ENCODE peak calls at places on chromosome 14, in eight cellular contexts. One of them, this sample, is unnamed.

GRCh38 chr14:75969891-75970290 is 11.9 kb downstream of the TGFB3 start:
- DNase-seq in hepatocyte: no peak
- DNase-seq in NCI-H2081: no peak
- DNase-seq in cardiac muscle cell: no peak
- DNase-seq in coronary artery: no peak
- DNase-seq in stimulated activated CD8-positive, alpha-beta memory T cell treated with anti-CD3 and anti-CD28 coated beads, Interleukin-15, amount 100 ng/mL, for 1 hour: no peak
- DNase-seq in lower leg skin: no peak
- DNase-seq in pancreas: no peak
- DNase-seq in this sample: no peak

GRCh38 chr14:75369506-75369905 is 58.3 kb upstream of the JDP2 start:
- DNase-seq in hepatocyte: no peak
- DNase-seq in NCI-H2081: no peak
- DNase-seq in cardiac muscle cell: no peak
- DNase-seq in coronary artery: no peak
- DNase-seq in stimulated activated CD8-positive, alpha-beta memory T cell treated with anti-CD3 and anti-CD28 coated beads, Interleukin-15, amount 100 ng/mL, for 1 hour: no peak
- DNase-seq in lower leg skin: no peak
- DNase-seq in pancreas: no peak
- DNase-seq in this sample: no peak

GRCh38 chr14:50354527-50354926 is 42.2 kb downstream of the CDKL1 start:
- DNase-seq in hepatocyte: no peak
- DNase-seq in NCI-H2081: no peak
- DNase-seq in cardiac muscle cell: no peak
- DNase-seq in coronary artery: no peak
- DNase-seq in stimulated activated CD8-positive, alpha-beta memory T cell treated with anti-CD3 and anti-CD28 coated beads, Interleukin-15, amount 100 ng/mL, for 1 hour: no peak
- DNase-seq in lower leg skin: no peak
- DNase-seq in pancreas: no peak
- DNase-seq in this sample: no peak

GRCh38 chr14:71692496-71692895 is 239.7 kb upstream of the RGS6 start:
- DNase-seq in hepatocyte: no peak
- DNase-seq in NCI-H2081: no peak
- DNase-seq in cardiac muscle cell: no peak
- DNase-seq in coronary artery: no peak
- DNase-seq in stimulated activated CD8-positive, alpha-beta memory T cell treated with anti-CD3 and anti-CD28 coated beads, Interleukin-15, amount 100 ng/mL, for 1 hour: no peak
- DNase-seq in lower leg skin: no peak
- DNase-seq in pancreas: no peak
- DNase-seq in this sample: no peak

GRCh38 chr14:100362311-100362927 is 39.3 kb downstream of the SLC25A47 start:
- DNase-seq in hepatocyte: no peak
- DNase-seq in NCI-H2081: peak
- DNase-seq in cardiac muscle cell: no peak
- DNase-seq in coronary artery: no peak
- DNase-seq in stimulated activated CD8-positive, alpha-beta memory T cell treated with anti-CD3 and anti-CD28 coated beads, Interleukin-15, amount 100 ng/mL, for 1 hour: no peak
- DNase-seq in lower leg skin: no peak
- DNase-seq in pancreas: no peak
- DNase-seq in this sample: no peak

GRCh38 chr14:49553106-49553505 is 33.1 kb downstream of the RPS29 start:
- DNase-seq in hepatocyte: no peak
- DNase-seq in NCI-H2081: no peak
- DNase-seq in cardiac muscle cell: no peak
- DNase-seq in coronary artery: no peak
- DNase-seq in stimulated activated CD8-positive, alpha-beta memory T cell treated with anti-CD3 and anti-CD28 coated beads, Interleukin-15, amount 100 ng/mL, for 1 hour: no peak
- DNase-seq in lower leg skin: no peak
- DNase-seq in pancreas: no peak
- DNase-seq in this sample: no peak

GRCh38 chr14:68682166-68683103 is 110.4 kb downstream of the ZFP36L1 start:
- DNase-seq in hepatocyte: peak
- DNase-seq in NCI-H2081: no peak
- DNase-seq in cardiac muscle cell: no peak
- DNase-seq in coronary artery: no peak
- DNase-seq in stimulated activated CD8-positive, alpha-beta memory T cell treated with anti-CD3 and anti-CD28 coated beads, Interleukin-15, amount 100 ng/mL, for 1 hour: no peak
- DNase-seq in lower leg skin: peak
- DNase-seq in pancreas: no peak
- DNase-seq in this sample: peak

GRCh38 chr14:26987734-26988363 is 390.0 kb upstream of the NOVA1 start:
- DNase-seq in hepatocyte: no peak
- DNase-seq in NCI-H2081: no peak
- DNase-seq in cardiac muscle cell: no peak
- DNase-seq in coronary artery: no peak
- DNase-seq in stimulated activated CD8-positive, alpha-beta memory T cell treated with anti-CD3 and anti-CD28 coated beads, Interleukin-15, amount 100 ng/mL, for 1 hour: no peak
- DNase-seq in lower leg skin: no peak
- DNase-seq in pancreas: no peak
- DNase-seq in this sample: no peak

GRCh38 chr14:49549881-49550280 is 36.3 kb downstream of the RPS29 start:
- DNase-seq in hepatocyte: peak
- DNase-seq in NCI-H2081: no peak
- DNase-seq in cardiac muscle cell: no peak
- DNase-seq in coronary artery: no peak
- DNase-seq in stimulated activated CD8-positive, alpha-beta memory T cell treated with anti-CD3 and anti-CD28 coated beads, Interleukin-15, amount 100 ng/mL, for 1 hour: no peak
- DNase-seq in lower leg skin: no peak
- DNase-seq in pancreas: no peak
- DNase-seq in this sample: no peak

GRCh38 chr14:95482967-95483842 is 33.2 kb downstream of the SYNE3 start:
- DNase-seq in hepatocyte: peak
- DNase-seq in NCI-H2081: no peak
- DNase-seq in cardiac muscle cell: no peak
- DNase-seq in coronary artery: peak
- DNase-seq in stimulated activated CD8-positive, alpha-beta memory T cell treated with anti-CD3 and anti-CD28 coated beads, Interleukin-15, amount 100 ng/mL, for 1 hour: no peak
- DNase-seq in lower leg skin: peak
- DNase-seq in pancreas: peak
- DNase-seq in this sample: peak

GRCh38 chr14:60710506-60710905 is 13.6 kb downstream of the SIX4 start:
- DNase-seq in hepatocyte: no peak
- DNase-seq in NCI-H2081: no peak
- DNase-seq in cardiac muscle cell: no peak
- DNase-seq in coronary artery: no peak
- DNase-seq in stimulated activated CD8-positive, alpha-beta memory T cell treated with anti-CD3 and anti-CD28 coated beads, Interleukin-15, amount 100 ng/mL, for 1 hour: no peak
- DNase-seq in lower leg skin: no peak
- DNase-seq in pancreas: no peak
- DNase-seq in this sample: no peak

GRCh38 chr14:51293149-51293925 is 53.3 kb downstream of the TMX1 start:
- DNase-seq in hepatocyte: no peak
- DNase-seq in NCI-H2081: no peak
- DNase-seq in cardiac muscle cell: no peak
- DNase-seq in coronary artery: no peak
- DNase-seq in stimulated activated CD8-positive, alpha-beta memory T cell treated with anti-CD3 and anti-CD28 coated beads, Interleukin-15, amount 100 ng/mL, for 1 hour: no peak
- DNase-seq in lower leg skin: no peak
- DNase-seq in pancreas: no peak
- DNase-seq in this sample: no peak

GRCh38 chr14:77230914-77231313 is 40.1 kb downstream of the NGB start:
- DNase-seq in hepatocyte: no peak
- DNase-seq in NCI-H2081: no peak
- DNase-seq in cardiac muscle cell: no peak
- DNase-seq in coronary artery: no peak
- DNase-seq in stimulated activated CD8-positive, alpha-beta memory T cell treated with anti-CD3 and anti-CD28 coated beads, Interleukin-15, amount 100 ng/mL, for 1 hour: no peak
- DNase-seq in lower leg skin: no peak
- DNase-seq in pancreas: no peak
- DNase-seq in this sample: no peak

GRCh38 chr14:100850841-100851585 is 25.1 kb downstream of the MEG3 start:
- DNase-seq in hepatocyte: peak
- DNase-seq in NCI-H2081: peak
- DNase-seq in cardiac muscle cell: peak
- DNase-seq in coronary artery: no peak
- DNase-seq in stimulated activated CD8-positive, alpha-beta memory T cell treated with anti-CD3 and anti-CD28 coated beads, Interleukin-15, amount 100 ng/mL, for 1 hour: peak
- DNase-seq in lower leg skin: peak
- DNase-seq in pancreas: peak
- DNase-seq in this sample: peak

GRCh38 chr14:22296088-22296487 is 292.9 kb downstream of the DAD1 start:
- DNase-seq in hepatocyte: no peak
- DNase-seq in NCI-H2081: no peak
- DNase-seq in cardiac muscle cell: no peak
- DNase-seq in coronary artery: no peak
- DNase-seq in stimulated activated CD8-positive, alpha-beta memory T cell treated with anti-CD3 and anti-CD28 coated beads, Interleukin-15, amount 100 ng/mL, for 1 hour: no peak
- DNase-seq in lower leg skin: no peak
- DNase-seq in pancreas: no peak
- DNase-seq in this sample: no peak

GRCh38 chr14:94036328-94037167 is 10.4 kb downstream of the OTUB2 start:
- DNase-seq in hepatocyte: peak
- DNase-seq in NCI-H2081: peak
- DNase-seq in cardiac muscle cell: peak
- DNase-seq in coronary artery: no peak
- DNase-seq in stimulated activated CD8-positive, alpha-beta memory T cell treated with anti-CD3 and anti-CD28 coated beads, Interleukin-15, amount 100 ng/mL, for 1 hour: peak
- DNase-seq in lower leg skin: peak
- DNase-seq in pancreas: peak
- DNase-seq in this sample: peak

GRCh38 chr14:23910081-23910875 is 43.3 kb upstream of the DHRS4 start:
- DNase-seq in hepatocyte: peak
- DNase-seq in NCI-H2081: peak
- DNase-seq in cardiac muscle cell: peak
- DNase-seq in coronary artery: no peak
- DNase-seq in stimulated activated CD8-positive, alpha-beta memory T cell treated with anti-CD3 and anti-CD28 coated beads, Interleukin-15, amount 100 ng/mL, for 1 hour: no peak
- DNase-seq in lower leg skin: no peak
- DNase-seq in pancreas: peak
- DNase-seq in this sample: peak

GRCh38 chr14:60632777-60633176 is 16.5 kb downstream of the SIX1 start:
- DNase-seq in hepatocyte: no peak
- DNase-seq in NCI-H2081: no peak
- DNase-seq in cardiac muscle cell: no peak
- DNase-seq in coronary artery: no peak
- DNase-seq in stimulated activated CD8-positive, alpha-beta memory T cell treated with anti-CD3 and anti-CD28 coated beads, Interleukin-15, amount 100 ng/mL, for 1 hour: no peak
- DNase-seq in lower leg skin: no peak
- DNase-seq in pancreas: no peak
- DNase-seq in this sample: no peak

GRCh38 chr14:65370890-65371289 is 41.6 kb upstream of the FUT8 start:
- DNase-seq in hepatocyte: no peak
- DNase-seq in NCI-H2081: no peak
- DNase-seq in cardiac muscle cell: no peak
- DNase-seq in coronary artery: no peak
- DNase-seq in stimulated activated CD8-positive, alpha-beta memory T cell treated with anti-CD3 and anti-CD28 coated beads, Interleukin-15, amount 100 ng/mL, for 1 hour: no peak
- DNase-seq in lower leg skin: no peak
- DNase-seq in pancreas: no peak
- DNase-seq in this sample: no peak

GRCh38 chr14:104341532-104342434 is 203.4 kb downstream of the KIF26A start:
- DNase-seq in hepatocyte: peak
- DNase-seq in NCI-H2081: no peak
- DNase-seq in cardiac muscle cell: peak
- DNase-seq in coronary artery: peak
- DNase-seq in stimulated activated CD8-positive, alpha-beta memory T cell treated with anti-CD3 and anti-CD28 coated beads, Interleukin-15, amount 100 ng/mL, for 1 hour: no peak
- DNase-seq in lower leg skin: no peak
- DNase-seq in pancreas: peak
- DNase-seq in this sample: peak

GRCh38 chr14:94120667-94121335 is 8.6 kb downstream of the IFI27L2 start:
- DNase-seq in hepatocyte: no peak
- DNase-seq in NCI-H2081: no peak
- DNase-seq in cardiac muscle cell: no peak
- DNase-seq in coronary artery: peak
- DNase-seq in stimulated activated CD8-positive, alpha-beta memory T cell treated with anti-CD3 and anti-CD28 coated beads, Interleukin-15, amount 100 ng/mL, for 1 hour: no peak
- DNase-seq in lower leg skin: no peak
- DNase-seq in pancreas: no peak
- DNase-seq in this sample: no peak

GRCh38 chr14:81205639-81206038 is 15.1 kb downstream of the GTF2A1 start:
- DNase-seq in hepatocyte: no peak
- DNase-seq in NCI-H2081: no peak
- DNase-seq in cardiac muscle cell: no peak
- DNase-seq in coronary artery: no peak
- DNase-seq in stimulated activated CD8-positive, alpha-beta memory T cell treated with anti-CD3 and anti-CD28 coated beads, Interleukin-15, amount 100 ng/mL, for 1 hour: no peak
- DNase-seq in lower leg skin: no peak
- DNase-seq in pancreas: no peak
- DNase-seq in this sample: no peak

GRCh38 chr14:75553761-75554160 is 24.7 kb upstream of the FLVCR2 start:
- DNase-seq in hepatocyte: no peak
- DNase-seq in NCI-H2081: no peak
- DNase-seq in cardiac muscle cell: no peak
- DNase-seq in coronary artery: no peak
- DNase-seq in stimulated activated CD8-positive, alpha-beta memory T cell treated with anti-CD3 and anti-CD28 coated beads, Interleukin-15, amount 100 ng/mL, for 1 hour: no peak
- DNase-seq in lower leg skin: no peak
- DNase-seq in pancreas: no peak
- DNase-seq in this sample: no peak

GRCh38 chr14:59688224-59689170 is 111.9 kb upstream of the CCDC175 start:
- DNase-seq in hepatocyte: peak
- DNase-seq in NCI-H2081: peak
- DNase-seq in cardiac muscle cell: peak
- DNase-seq in coronary artery: no peak
- DNase-seq in stimulated activated CD8-positive, alpha-beta memory T cell treated with anti-CD3 and anti-CD28 coated beads, Interleukin-15, amount 100 ng/mL, for 1 hour: no peak
- DNase-seq in lower leg skin: no peak
- DNase-seq in pancreas: no peak
- DNase-seq in this sample: peak

GRCh38 chr14:28242895-28243294 is 523.7 kb upstream of the FOXG1 start:
- DNase-seq in hepatocyte: no peak
- DNase-seq in NCI-H2081: peak
- DNase-seq in cardiac muscle cell: no peak
- DNase-seq in coronary artery: no peak
- DNase-seq in stimulated activated CD8-positive, alpha-beta memory T cell treated with anti-CD3 and anti-CD28 coated beads, Interleukin-15, amount 100 ng/mL, for 1 hour: no peak
- DNase-seq in lower leg skin: no peak
- DNase-seq in pancreas: no peak
- DNase-seq in this sample: no peak

GRCh38 chr14:59305836-59306555 is 117.5 kb downstream of the DAAM1 start:
- DNase-seq in hepatocyte: no peak
- DNase-seq in NCI-H2081: no peak
- DNase-seq in cardiac muscle cell: no peak
- DNase-seq in coronary artery: no peak
- DNase-seq in stimulated activated CD8-positive, alpha-beta memory T cell treated with anti-CD3 and anti-CD28 coated beads, Interleukin-15, amount 100 ng/mL, for 1 hour: no peak
- DNase-seq in lower leg skin: no peak
- DNase-seq in pancreas: no peak
- DNase-seq in this sample: peak

GRCh38 chr14:91113829-91114078 is at the start of gene DGLUCY:
- DNase-seq in hepatocyte: peak
- DNase-seq in NCI-H2081: no peak
- DNase-seq in cardiac muscle cell: peak
- DNase-seq in coronary artery: no peak
- DNase-seq in stimulated activated CD8-positive, alpha-beta memory T cell treated with anti-CD3 and anti-CD28 coated beads, Interleukin-15, amount 100 ng/mL, for 1 hour: no peak
- DNase-seq in lower leg skin: no peak
- DNase-seq in pancreas: peak
- DNase-seq in this sample: no peak

GRCh38 chr14:60396718-60397343 is 89.0 kb downstream of the C14orf39 start:
- DNase-seq in hepatocyte: no peak
- DNase-seq in NCI-H2081: no peak
- DNase-seq in cardiac muscle cell: no peak
- DNase-seq in coronary artery: no peak
- DNase-seq in stimulated activated CD8-positive, alpha-beta memory T cell treated with anti-CD3 and anti-CD28 coated beads, Interleukin-15, amount 100 ng/mL, for 1 hour: no peak
- DNase-seq in lower leg skin: no peak
- DNase-seq in pancreas: no peak
- DNase-seq in this sample: no peak

GRCh38 chr14:53894456-53894855 is 62.2 kb downstream of the BMP4 start:
- DNase-seq in hepatocyte: no peak
- DNase-seq in NCI-H2081: no peak
- DNase-seq in cardiac muscle cell: no peak
- DNase-seq in coronary artery: no peak
- DNase-seq in stimulated activated CD8-positive, alpha-beta memory T cell treated with anti-CD3 and anti-CD28 coated beads, Interleukin-15, amount 100 ng/mL, for 1 hour: no peak
- DNase-seq in lower leg skin: no peak
- DNase-seq in pancreas: no peak
- DNase-seq in this sample: no peak